ENCODE peak calls at places on chromosomes 1 and 21, in eight cellular contexts. N is stimulated activated CD8-positive, alpha-beta memory T cell treated with anti-CD3 and anti-CD28 coated beads, Interleukin-4, amount 100 ng/mL, for 1 hour; Y is natural killer cell; S is H4; Z is lower lobe of right lung; Q is GM20000; U is mesenchymal stem cell; A is effector memory CD8-positive, alpha-beta T cell. M is an unnamed sample.

GRCh38 chr1:15453773-15454172 is 2.8 kb upstream of the CELA2A start:
- DNase-seq in Y (no peak), Q (no peak), N (no peak), Z (no peak), A (no peak), U (no peak), S (no peak), M (no peak)

GRCh38 chr1:110187139-110187890 is 22.8 kb upstream of the KCNC4 start:
- DNase-seq in N (no peak), Z (no peak), Y (no peak), Q (no peak), S (no peak), U (no peak), A (no peak), M (no peak)

GRCh38 chr1:178310685-178311105 is 186.1 kb downstream of the CLEC20A start:
- DNase-seq in Q (peak), A (no peak), Z (no peak), N (no peak), Y (no peak), U (peak), S (peak), M (no peak)

GRCh38 chr1:161506336-161507223 is 1.3 kb downstream of the FCGR2A start:
- DNase-seq in U (peak), S (peak), A (no peak), N (no peak), Z (peak), Q (no peak), Y (no peak), M (no peak)

GRCh38 chr1:212827831-212828278 is 19.6 kb downstream of the SPATA45 start:
- DNase-seq in A (no peak), Z (no peak), U (no peak), Y (no peak), S (no peak), Q (no peak), N (no peak), M (no peak)

GRCh38 chr1:244460195-244460594 is 878 bp upstream of the CATSPERE start:
- DNase-seq in S (no peak), Z (no peak), N (no peak), Q (no peak), U (no peak), Y (no peak), A (no peak), M (no peak)

GRCh38 chr1:66732407-66733166 is 19.7 kb upstream of the DYNLT5 start:
- DNase-seq in A (no peak), U (peak), S (no peak), N (no peak), Y (no peak), Z (no peak), Q (no peak), M (no peak)

GRCh38 chr21:41611966-41612606 is 104.1 kb upstream of the TMPRSS2 start:
- DNase-seq in N (no peak), Y (no peak), U (no peak), S (peak), A (no peak), Q (peak), Z (no peak), M (no peak)

GRCh38 chr1:236809133-236809532 is 14.0 kb downstream of the MTR start:
- DNase-seq in Q (no peak), A (no peak), S (no peak), Y (no peak), Z (no peak), U (no peak), N (no peak), M (no peak)

GRCh38 chr1:42925132-42925769 is 33.4 kb downstream of the SLC2A1 start:
- DNase-seq in Z (no peak), N (no peak), A (no peak), U (no peak), Q (no peak), S (no peak), Y (no peak), M (no peak)

GRCh38 chr1:198346178-198346577 is 189.4 kb downstream of the NEK7 start:
- DNase-seq in S (no peak), Z (no peak), Q (no peak), U (no peak), N (no peak), A (no peak), Y (no peak), M (no peak)

GRCh38 chr1:207393610-207394009 is 60.5 kb upstream of the CR2 start:
- DNase-seq in A (no peak), N (no peak), Y (no peak), Q (no peak), U (peak), Z (no peak), S (peak), M (no peak)

GRCh38 chr1:53734650-53735211 is 4.2 kb downstream of the GLIS1 start:
- DNase-seq in A (no peak), U (peak), Y (no peak), S (peak), N (no peak), Z (no peak), Q (no peak), M (no peak)

GRCh38 chr1:90963651-90964050 is 58.2 kb downstream of the ZNF644 start:
- DNase-seq in S (no peak), A (no peak), Q (no peak), U (peak), N (no peak), Y (no peak), Z (no peak), M (no peak)

GRCh38 chr1:193905288-193906085 is 719.1 kb upstream of the B3GALT2 start:
- DNase-seq in S (peak), A (no peak), Z (no peak), U (no peak), N (no peak), Y (no peak), Q (no peak), M (no peak)

GRCh38 chr1:235442788-235443429 is 61.3 kb downstream of the B3GALNT2 start:
- DNase-seq in N (no peak), S (peak), A (no peak), Z (no peak), Y (no peak), U (peak), Q (no peak), M (no peak)

GRCh38 chr1:145947551-145947950 is 10.3 kb downstream of the LIX1L start:
- DNase-seq in S (no peak), N (no peak), Z (no peak), Q (no peak), Y (no peak), U (no peak), A (no peak), M (no peak)

GRCh38 chr1:53370369-53370961 is 42.6 kb upstream of the LRP8 start:
- DNase-seq in Z (no peak), N (no peak), Q (no peak), S (no peak), A (no peak), U (no peak), Y (peak), M (peak)

GRCh38 chr1:1325288-1326074 is 879 bp downstream of the CPTP start:
- DNase-seq in N (no peak), Y (no peak), S (no peak), Z (no peak), A (no peak), Q (no peak), U (peak), M (no peak)

GRCh38 chr1:51607676-51608075 is 9.2 kb upstream of the OSBPL9 start:
- DNase-seq in U (no peak), Y (no peak), Q (no peak), S (no peak), A (no peak), Z (no peak), N (no peak), M (no peak)

GRCh38 chr1:51627672-51628071 is 10.8 kb downstream of the OSBPL9 start:
- DNase-seq in U (peak), A (no peak), S (peak), Z (no peak), Q (peak), Y (no peak), N (no peak), M (no peak)

GRCh38 chr1:53342735-53343470 is 15.0 kb upstream of the LRP8 start:
- DNase-seq in U (no peak), Q (no peak), N (no peak), A (no peak), S (no peak), Y (peak), Z (no peak), M (peak)

GRCh38 chr1:160637065-160637464 is 9.8 kb downstream of the SLAMF1 start:
- DNase-seq in A (no peak), S (no peak), Z (no peak), Q (no peak), N (no peak), Y (no peak), U (no peak), M (no peak)

GRCh38 chr1:198387587-198387986 is 152.9 kb downstream of the ATP6V1G3 start:
- DNase-seq in S (no peak), Z (no peak), A (no peak), Q (no peak), N (no peak), U (peak), Y (no peak), M (no peak)

GRCh38 chr1:29524285-29525065 is 288.2 kb downstream of the PTPRU start:
- DNase-seq in Q (no peak), S (no peak), Y (peak), N (no peak), A (no peak), Z (no peak), U (no peak), M (no peak)

M was measured in kidney.